ENCODE peak calls at places on chromosome 10, in five cellular contexts. E is Jurkat, Clone E6-1; Z is amniotic stem cell; Q is HEK293T; M is hypothalamus. R is an unnamed sample.

GRCh38 chr10:17214486-17214885 is 13.0 kb upstream of the TRDMT1 start:
- DNase-seq in M (no peak), E (no peak), Z (no peak), Q (no peak), R (no peak)

GRCh38 chr10:128158024-128158795 is 32.0 kb upstream of the MKI67 start:
- DNase-seq in E (no peak), M (no peak), Q (no peak), Z (no peak), R (no peak)

GRCh38 chr10:129169115-129169514 is 297.9 kb upstream of the MGMT start:
- DNase-seq in E (no peak), M (no peak), Q (no peak), Z (no peak), R (no peak)

GRCh38 chr10:98270026-98270740 is 2.2 kb upstream of the LOXL4 start:
- DNase-seq in E (no peak), M (no peak), Q (no peak), Z (no peak), R (no peak)

GRCh38 chr10:22767859-22768258 is 53.5 kb upstream of the PIP4K2A start:
- DNase-seq in M (no peak), Q (no peak), E (no peak), Z (no peak), R (no peak)

GRCh38 chr10:94183666-94184264 is 179.0 kb downstream of the NOC3L start:
- DNase-seq in Q (no peak), Z (peak), E (no peak), M (no peak), R (no peak)

GRCh38 chr10:13526952-13527863 is 1.6 kb downstream of the BEND7 start:
- DNase-seq in Z (no peak), M (no peak), Q (no peak), E (no peak), R (no peak)

GRCh38 chr10:78706986-78707500 is 361.7 kb upstream of the ZMIZ1 start:
- DNase-seq in Z (no peak), E (no peak), Q (no peak), M (no peak), R (no peak)

GRCh38 chr10:132574783-132575319 is 37.3 kb downstream of the INPP5A start:
- DNase-seq in E (no peak), Z (no peak), Q (no peak), M (no peak), R (no peak)

GRCh38 chr10:6124666-6125065 is 35.8 kb downstream of the RBM17 start:
- DNase-seq in E (no peak), Z (no peak), Q (no peak), M (no peak), R (no peak)

GRCh38 chr10:70619271-70620019 is 16.9 kb upstream of the PRF1 start:
- DNase-seq in E (no peak), M (no peak), Q (peak), Z (no peak), R (no peak)

GRCh38 chr10:67657775-67658174 is 38.2 kb downstream of the CTNNA3 start:
- DNase-seq in E (no peak), M (peak), Q (peak), Z (no peak), R (no peak)